ENCODE peak calls at places on chromosome 13, in four cellular contexts. X is CD8-positive, alpha-beta memory T cell; U is fibroblast of pulmonary artery; I is effector memory CD4-positive, alpha-beta T cell. L is an unnamed sample.
A peak's percentile ranks its signal among the peaks of the same experiment; 100 is the strongest.

GRCh38 chr13:18996627-18997051 is 185.0 kb downstream of the TUBA3C start:
- DNase-seq in X (no peak), U (no peak), I (no peak), L (no peak)

GRCh38 chr13:50410921-50411712 is 395.9 kb downstream of the KCNRG start:
- DNase-seq in X (no peak), U (peak; percentile 75), I (no peak), L (no peak)

GRCh38 chr13:73261739-73262216 is 203.0 kb downstream of the KLF5 start:
- DNase-seq in X (no peak), U (peak; percentile 76), I (no peak), L (no peak)

GRCh38 chr13:98293103-98293502 is 116.0 kb upstream of the RNF113B start:
- DNase-seq in X (no peak), U (no peak), I (no peak), L (no peak)

GRCh38 chr13:59771272-59771671 is 392.5 kb downstream of the DIAPH3 start:
- DNase-seq in X (no peak), U (peak; percentile 47), I (no peak), L (no peak)

GRCh38 chr13:42474954-42475353 is 99.0 kb upstream of the TNFSF11 start:
- DNase-seq in X (no peak), U (peak; percentile 35), I (no peak), L (peak; percentile 41)

GRCh38 chr13:46908511-46908910 is 11.7 kb upstream of the HTR2A start:
- DNase-seq in X (no peak), U (peak; percentile 56), I (no peak), L (no peak)

GRCh38 chr13:25204843-25205242 is 32.8 kb upstream of the AMER2 start:
- DNase-seq in X (no peak), U (no peak), I (no peak), L (peak; percentile 55)

GRCh38 chr13:50375792-50376191 is 360.5 kb downstream of the KCNRG start:
- DNase-seq in X (no peak), U (peak; percentile 35), I (no peak), L (no peak)

GRCh38 chr13:93726173-93727019 is 499.8 kb downstream of the GPC6 start:
- DNase-seq in X (no peak), U (no peak), I (no peak), L (no peak)

GRCh38 chr13:22648325-22648758 is 532.4 kb upstream of the SGCG start:
- DNase-seq in X (no peak), U (no peak), I (no peak), L (no peak)

DNA sequence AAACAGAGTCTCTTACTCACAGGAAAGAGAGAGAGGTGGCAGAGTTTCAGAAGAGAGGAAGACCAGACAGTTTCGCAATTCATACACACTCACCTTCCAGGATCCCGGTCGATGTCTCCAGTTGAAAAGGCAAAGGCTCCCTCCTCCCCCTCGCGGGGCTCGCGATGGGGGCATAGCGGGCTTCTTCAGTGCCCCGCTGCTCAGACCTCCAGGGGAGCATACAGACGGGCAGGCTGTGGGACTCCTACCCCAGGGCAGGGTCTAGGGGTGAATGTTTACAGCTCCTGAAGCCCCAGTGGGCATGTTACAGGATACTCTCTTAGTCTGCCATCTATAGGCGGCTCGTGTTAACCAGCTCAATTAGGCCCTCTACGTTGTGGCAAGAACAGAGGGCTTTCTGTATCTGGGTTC is 139.2 kb downstream of the SLITRK5 start:
- DNase-seq in X (no peak), U (no peak), I (no peak), L (no peak)
- H3K4me3 ChIP-seq in X (no peak overlapping the region), U (no peak overlapping the region), I (no peak overlapping the region), L (no peak overlapping the region)

GRCh38 chr13:41005709-41006108 is 13.4 kb downstream of the ELF1 start:
- DNase-seq in X (no peak), U (no peak), I (no peak), L (no peak)

GRCh38 chr13:41006296-41006695 is 12.8 kb downstream of the ELF1 start:
- DNase-seq in X (no peak), U (no peak), I (no peak), L (peak; percentile 66)

GRCh38 chr13:41007359-41008118 is 11.6 kb downstream of the ELF1 start:
- DNase-seq in X (no peak), U (no peak), I (no peak), L (peak; percentile 68)

GRCh38 chr13:41006951-41007350 is 12.2 kb downstream of the ELF1 start:
- DNase-seq in X (no peak), U (no peak), I (no peak), L (no peak)

DNA sequence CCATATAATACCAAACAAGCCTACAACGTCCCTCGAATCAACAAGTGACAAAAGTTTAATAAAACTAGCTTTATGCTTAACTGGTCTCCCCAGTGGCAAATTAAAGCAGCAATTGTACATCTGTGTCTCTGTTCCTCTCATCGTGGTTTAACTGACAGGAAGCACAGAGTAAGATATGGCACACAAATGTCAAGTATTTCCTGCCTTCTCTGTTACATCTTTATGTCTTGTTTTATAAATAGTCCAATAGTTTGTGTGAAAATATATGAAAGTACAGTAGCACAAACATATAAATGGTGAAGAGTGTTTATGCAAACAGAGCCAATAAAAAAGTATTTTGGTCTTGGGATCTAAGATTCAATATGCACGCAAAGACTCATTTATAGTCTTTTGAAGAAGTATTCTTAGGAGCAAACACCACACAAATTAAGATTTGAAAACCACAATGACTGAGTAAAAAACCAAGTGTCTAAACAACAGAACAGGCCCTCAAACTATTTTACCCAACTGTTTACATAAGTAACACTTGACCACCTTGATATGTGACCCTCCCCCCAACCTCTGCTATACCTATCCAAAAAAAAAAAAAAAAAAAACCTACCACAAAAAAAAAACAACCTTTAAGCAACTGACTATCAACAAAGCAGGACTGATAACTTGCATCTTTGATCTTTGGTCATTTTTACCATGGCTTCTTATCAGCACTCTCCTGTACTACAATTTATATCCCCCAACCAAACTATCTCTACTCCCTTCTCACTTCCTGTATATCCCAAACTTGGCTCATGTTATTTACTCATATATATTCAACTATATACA is 14.0 kb downstream of the ELF1 start:
- DNase-seq in X (peak; percentile 59), U (peak; percentile 27), I (no peak), L (peak; percentile 97)
- H3K4me3 ChIP-seq in X (peak overlapping the region; percentile 24), U (no peak overlapping the region), I (no peak overlapping the region), L (peak overlapping the region; percentile 33)

GRCh38 chr13:100344544-100344943 is 244.0 kb downstream of the GGACT start:
- DNase-seq in X (no peak), U (no peak), I (no peak), L (no peak)
- H3K4me3 ChIP-seq in X (no peak overlapping the region), U (no peak overlapping the region), I (no peak overlapping the region), L (no peak overlapping the region)

GRCh38 chr13:51542358-51542972 is 41.8 kb upstream of the WDFY2 start:
- DNase-seq in X (no peak), U (no peak), I (no peak), L (no peak)
- H3K4me3 ChIP-seq in X (no peak overlapping the region), U (no peak overlapping the region), I (no peak overlapping the region), L (no peak overlapping the region)

DNA sequence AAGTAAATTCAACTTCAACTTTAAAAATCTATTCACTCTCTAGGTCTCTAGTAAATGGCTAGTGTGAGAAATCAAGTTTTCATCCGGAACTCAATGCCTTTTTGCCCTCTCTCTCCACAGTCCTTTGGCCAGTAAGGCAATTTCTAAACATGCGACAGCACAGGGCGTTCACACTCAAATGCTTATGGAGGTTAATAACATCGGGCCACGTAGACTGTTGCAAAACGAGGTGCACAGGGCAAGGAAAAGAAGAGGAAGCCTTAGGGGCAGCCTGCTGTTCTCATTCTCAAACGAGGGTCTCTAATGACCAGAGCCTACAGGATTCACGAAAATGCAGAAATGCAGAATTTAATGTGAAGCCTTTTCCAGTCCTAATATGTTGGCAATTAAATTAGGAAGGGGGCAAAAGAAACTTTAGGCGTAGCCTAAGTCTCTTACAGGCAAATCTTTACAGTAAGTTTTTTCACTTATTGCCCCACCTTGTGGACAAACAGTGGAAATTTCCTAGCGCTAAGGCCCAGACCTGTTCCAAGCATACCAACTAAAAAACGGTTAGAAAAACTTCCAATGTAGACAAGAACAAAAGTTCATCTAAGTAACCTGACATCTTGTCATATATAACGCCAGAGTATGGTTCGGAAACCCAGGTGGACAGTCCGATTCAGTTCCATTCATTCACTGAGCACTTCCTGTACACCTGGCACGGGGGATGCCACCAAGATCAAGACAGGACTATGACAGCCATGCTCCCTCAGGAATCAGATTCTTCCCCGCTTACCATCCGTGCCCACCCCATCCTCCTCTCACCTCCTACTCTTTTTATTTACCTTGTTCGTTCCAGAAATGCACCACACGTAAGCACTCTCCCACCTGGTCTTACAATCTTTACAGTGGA is 5.1 kb downstream of the ZAR1L start:
- DNase-seq in X (peak; percentile 40), U (peak; percentile 82), I (no peak), L (peak; percentile 69)
- H3K4me3 ChIP-seq in X (no peak overlapping the region), U (no peak overlapping the region), I (no peak overlapping the region), L (no peak overlapping the region)

DNA sequence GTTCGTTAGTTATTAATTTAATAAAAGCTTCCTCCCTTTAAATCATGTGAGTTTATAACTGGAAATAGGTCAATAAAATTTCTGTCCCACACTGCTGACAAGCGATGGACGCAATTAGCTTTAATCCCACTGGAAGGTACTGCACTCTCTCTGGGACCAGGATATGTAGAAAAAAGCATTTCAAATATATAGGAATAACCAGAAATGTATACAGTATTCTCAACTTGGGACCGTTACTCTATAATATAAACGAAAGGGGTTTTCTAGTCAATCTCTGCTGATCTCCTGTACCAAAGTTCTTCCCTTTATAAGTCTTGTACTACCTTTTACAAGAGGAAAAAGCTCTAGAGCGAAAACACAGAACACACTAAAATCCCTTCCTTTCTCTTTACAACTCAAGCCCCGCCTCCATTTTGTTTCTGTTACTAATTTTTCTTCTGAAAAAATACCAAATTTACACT is 1.8 kb upstream of the USPL1 start:
- DNase-seq in X (no peak), U (peak; percentile 59), I (no peak), L (no peak)
- H3K4me3 ChIP-seq in X (peak overlapping the region; percentile 97), U (peak overlapping the region; percentile 97), I (peak overlapping the region; percentile 84), L (peak overlapping the region; percentile 88)

DNA sequence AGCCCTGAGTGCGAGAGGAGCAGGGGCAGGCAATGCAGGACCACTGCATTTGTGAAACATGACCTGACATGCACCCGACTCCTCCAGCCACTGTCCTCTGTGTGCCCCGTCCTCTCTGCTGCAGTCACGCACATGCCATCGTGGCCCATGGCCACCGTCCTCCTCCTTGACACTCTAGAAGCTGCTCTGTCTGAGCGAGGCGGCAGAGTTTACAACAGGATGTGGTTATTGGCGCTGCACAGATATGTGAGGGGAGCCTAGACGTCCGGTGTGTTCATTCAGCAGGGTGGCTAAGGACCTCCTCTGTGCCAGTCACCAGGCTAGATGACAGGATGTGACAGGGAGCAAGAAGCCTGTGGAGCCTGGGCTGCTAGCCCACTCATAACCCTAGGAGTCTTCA is 277.8 kb downstream of the FOXO1 start:
- DNase-seq in X (peak; percentile 86), U (no peak), I (peak; percentile 65), L (peak; percentile 94)
- H3K4me3 ChIP-seq in X (peak overlapping the region; percentile 65), U (no peak overlapping the region), I (peak overlapping the region; percentile 48), L (peak overlapping the region; percentile 40)

DNA sequence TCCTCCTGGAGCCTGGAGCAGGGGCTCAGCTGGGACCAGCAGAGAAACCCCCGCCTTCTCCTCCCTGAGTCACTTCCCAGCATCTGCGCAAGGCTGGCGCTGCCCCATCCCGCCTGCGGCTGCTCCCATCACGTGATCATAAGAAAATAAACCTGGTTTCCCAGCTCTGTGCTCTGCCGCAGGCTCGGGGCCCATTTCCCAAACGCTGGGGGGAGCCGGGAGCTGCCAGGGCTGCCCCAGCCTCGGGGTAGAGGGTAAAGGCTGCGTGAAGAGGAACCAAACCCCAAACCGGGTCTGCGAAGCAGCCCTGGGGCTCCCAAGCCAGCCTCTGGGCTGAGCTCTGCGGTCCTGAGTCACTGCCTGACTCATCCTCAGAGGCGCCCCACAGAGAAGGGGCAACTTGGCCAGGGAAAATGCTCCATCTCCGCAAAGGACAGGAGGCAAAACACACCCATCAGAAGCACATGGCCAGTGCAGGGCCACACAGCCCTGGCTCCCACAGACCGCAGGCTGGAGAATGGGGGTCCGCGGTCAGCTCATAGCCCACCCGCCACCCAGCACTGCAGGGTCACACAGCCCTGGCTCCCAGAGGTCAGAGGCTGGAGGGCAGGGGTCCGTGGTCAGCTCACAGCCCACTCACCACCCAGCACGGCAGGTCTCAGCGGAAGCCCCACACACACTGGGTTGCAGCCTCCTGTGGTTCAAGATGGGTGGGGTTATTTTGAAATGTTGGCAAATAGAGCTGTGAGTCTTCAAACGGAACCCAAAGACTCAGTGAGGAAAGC is 67.1 kb downstream of the RASA3 start:
- DNase-seq in X (peak; percentile 60), U (peak; percentile 97), I (peak; percentile 61), L (peak; percentile 37)
- H3K4me3 ChIP-seq in X (peak overlapping the region; percentile 74), U (peak overlapping the region; percentile 43), I (peak overlapping the region; percentile 20), L (peak overlapping the region; percentile 7)

L was measured in Jurkat, Clone E6-1.